ENCODE peak calls at places on chromosomes 5 and 9, in six cellular contexts. J is HCT116, I is K562, V is H1, P is GM12878, Y is HepG2. Z is an unnamed sample. For H3K4me1 and H3K9me3, the result is how much of the 10 kb centered on the place peaks cover.

GRCh38 chr5:31378838-31379237 is 153.1 kb downstream of the DROSHA start:
- DNase-seq in P (no peak), V (no peak), J (no peak), I (no peak), Y (no peak), Z (no peak)

GRCh38 chr5:67842806-67843205 is 372.8 kb upstream of the PIK3R1 start:
- DNase-seq in I (no peak), J (no peak), Y (no peak), V (no peak), P (no peak), Z (no peak)

GRCh38 chr9:114893622-114894021 is 36.8 kb downstream of the TNFSF8 start:
- DNase-seq in Y (no peak), V (no peak), P (no peak), J (no peak), I (no peak), Z (no peak)

GRCh38 chr5:162268694-162269481 is 201.3 kb downstream of the GABRG2 start:
- DNase-seq in Y (no peak), J (no peak), P (no peak), I (no peak), V (no peak), Z (no peak)

GRCh38 chr9:85743290-85744128 is 1.8 kb upstream of the AGTPBP1 start:
- DNase-seq in J (peak), Y (peak), I (peak), P (no peak), V (no peak), Z (no peak)

GRCh38 chr9:80964374-80964773 is 725.0 kb downstream of the TLE1 start:
- DNase-seq in P (no peak), V (no peak), Y (no peak), I (no peak), J (no peak), Z (no peak)

GRCh38 chr5:104177651-104178050 is 615.1 kb upstream of the NUDT12 start:
- DNase-seq in Y (no peak), J (no peak), P (no peak), V (no peak), I (no peak), Z (no peak)

GRCh38 chr9:89046832-89047231 is 55.6 kb downstream of the S1PR3 start:
- DNase-seq in V (no peak), P (no peak), Y (no peak), J (no peak), I (no peak), Z (no peak)

GRCh38 chr5:58898538-58898937 is 315.7 kb downstream of the RAB3C start:
- DNase-seq in J (no peak), I (no peak), Y (no peak), V (no peak), P (no peak), Z (no peak)

GRCh38 chr9:87059740-87060139 is 112.4 kb upstream of the GAS1 start:
- DNase-seq in J (no peak), Y (no peak), P (no peak), V (no peak), I (no peak), Z (no peak)

GRCh38 chr5:126681970-126682369 is 81.2 kb downstream of the PHAX start:
- DNase-seq in P (no peak), Y (no peak), I (no peak), J (no peak), V (no peak), Z (no peak)

DNA sequence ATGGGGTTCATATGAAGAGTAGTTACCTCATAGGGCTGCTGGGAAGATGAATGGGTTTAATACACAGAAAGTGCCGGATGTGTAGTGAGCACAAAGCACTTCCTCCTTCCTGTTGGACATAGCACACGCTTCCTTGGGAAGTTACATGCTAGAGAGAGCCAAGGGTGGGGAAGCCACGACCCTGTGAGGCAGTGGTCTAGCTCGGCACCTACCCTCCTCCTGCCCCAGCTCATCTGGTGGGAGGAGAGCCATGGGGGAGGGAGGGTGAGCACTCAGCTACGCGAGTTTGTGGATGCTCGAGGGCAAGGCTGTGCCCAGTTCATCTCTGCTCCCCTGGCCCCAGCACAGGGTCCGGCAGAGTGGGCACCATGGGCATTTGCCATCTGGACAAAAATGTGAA is 43.6 kb upstream of the NEK6 start:
- DNase-seq in V (no peak), I (no peak), J (no peak), Y (no peak), P (no peak), Z (no peak)
- H3K4me1 ChIP-seq in V (under half), I (under half), J (under half), Y (under half), P (half or more), Z (under half)

GRCh38 chr5:140108093-140109049 is 5.5 kb upstream of the PURA start:
- DNase-seq in I (no peak), J (no peak), Y (no peak), V (peak), P (no peak), Z (no peak)

GRCh38 chr5:140107312-140108092 is 6.4 kb upstream of the PURA start:
- DNase-seq in V (peak), J (peak), P (peak), Y (peak), I (peak), Z (peak)

GRCh38 chr5:140106101-140106500 is 7.8 kb upstream of the PURA start:
- DNase-seq in V (no peak), I (no peak), P (no peak), J (no peak), Y (no peak), Z (no peak)

GRCh38 chr5:140109050-140109817 is 4.7 kb upstream of the PURA start:
- DNase-seq in J (no peak), I (no peak), Y (no peak), V (no peak), P (no peak), Z (no peak)

DNA sequence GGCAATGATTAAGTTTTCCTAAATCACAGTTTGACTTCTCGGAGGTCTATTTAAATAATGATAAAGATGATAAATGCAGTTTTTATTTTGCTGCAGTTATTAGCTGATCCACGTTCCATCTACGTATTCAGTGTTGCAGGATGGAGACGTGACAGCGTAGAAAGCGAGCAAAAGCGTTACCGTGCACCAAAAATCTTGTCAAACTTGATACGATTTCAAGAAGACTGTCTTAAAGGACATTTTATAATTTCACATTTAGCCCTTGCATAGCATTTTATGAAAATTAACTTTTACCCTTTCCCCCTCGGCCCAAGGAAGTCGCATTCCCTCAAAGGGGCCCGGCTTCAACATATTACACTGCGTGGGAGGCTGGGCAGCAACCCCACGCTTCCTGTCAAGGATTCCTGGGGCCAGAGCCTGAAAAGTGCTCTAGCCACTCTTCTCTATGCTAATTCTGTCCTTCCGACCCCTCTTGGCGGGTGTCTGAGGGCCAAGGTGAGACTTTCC is 7.1 kb upstream of the PURA start:
- DNase-seq in I (no peak), V (no peak), Y (no peak), P (no peak), J (no peak), Z (no peak)
- TF ChIP-seq ZNF274 in I (no peak), V (no peak), Y (no peak), P (no peak), J (no peak), Z (no peak)

GRCh38 chr9:65411901-65412300 is 126.9 kb upstream of the FOXD4L5 start:
- DNase-seq in Y (no peak), P (no peak), I (no peak), V (no peak), J (no peak), Z (no peak)
- H3K9me3 ChIP-seq in Y (under half), P (under half), I (under half), V (under half), J (under half), Z (under half)

GRCh38 chr9:113619156-113619861 is 155.8 kb downstream of the RGS3 start:
- DNase-seq in J (no peak), I (no peak), P (no peak), Y (no peak), V (peak), Z (no peak)

GRCh38 chr9:113616716-113617496 is 153.4 kb downstream of the RGS3 start:
- DNase-seq in V (peak), I (no peak), J (no peak), Y (no peak), P (no peak), Z (no peak)

GRCh38 chr9:113616116-113616515 is 152.6 kb downstream of the RGS3 start:
- DNase-seq in P (no peak), I (no peak), Y (no peak), V (peak), J (no peak), Z (no peak)

GRCh38 chr9:113620016-113620376 is 156.5 kb downstream of the RGS3 start:
- DNase-seq in P (no peak), Y (no peak), J (no peak), I (no peak), V (peak), Z (no peak)

DNA sequence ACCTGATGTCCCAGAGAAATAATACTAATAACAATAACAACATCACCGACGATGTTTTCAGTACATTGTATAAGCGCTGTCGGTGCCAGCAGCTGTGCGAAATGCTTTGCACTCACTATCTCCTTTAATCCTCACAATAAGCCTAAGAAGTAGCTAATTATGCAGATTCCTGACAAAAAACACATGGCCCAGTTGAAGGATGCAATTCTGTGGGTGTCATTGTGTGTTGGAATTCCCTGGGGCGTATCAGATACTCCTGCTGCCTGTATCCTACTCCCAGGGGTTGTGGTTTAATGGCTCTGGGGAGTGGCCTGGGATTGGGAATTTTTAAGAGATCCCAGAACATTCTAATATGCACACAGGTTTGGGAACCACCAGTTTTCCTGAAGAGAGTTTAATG is 154.0 kb downstream of the RGS3 start:
- DNase-seq in V (no peak), P (no peak), Y (no peak), J (no peak), I (no peak), Z (no peak)
- H3K4me1 ChIP-seq in V (under half), P (under half), Y (half or more), J (under half), I (under half), Z (under half)

DNA sequence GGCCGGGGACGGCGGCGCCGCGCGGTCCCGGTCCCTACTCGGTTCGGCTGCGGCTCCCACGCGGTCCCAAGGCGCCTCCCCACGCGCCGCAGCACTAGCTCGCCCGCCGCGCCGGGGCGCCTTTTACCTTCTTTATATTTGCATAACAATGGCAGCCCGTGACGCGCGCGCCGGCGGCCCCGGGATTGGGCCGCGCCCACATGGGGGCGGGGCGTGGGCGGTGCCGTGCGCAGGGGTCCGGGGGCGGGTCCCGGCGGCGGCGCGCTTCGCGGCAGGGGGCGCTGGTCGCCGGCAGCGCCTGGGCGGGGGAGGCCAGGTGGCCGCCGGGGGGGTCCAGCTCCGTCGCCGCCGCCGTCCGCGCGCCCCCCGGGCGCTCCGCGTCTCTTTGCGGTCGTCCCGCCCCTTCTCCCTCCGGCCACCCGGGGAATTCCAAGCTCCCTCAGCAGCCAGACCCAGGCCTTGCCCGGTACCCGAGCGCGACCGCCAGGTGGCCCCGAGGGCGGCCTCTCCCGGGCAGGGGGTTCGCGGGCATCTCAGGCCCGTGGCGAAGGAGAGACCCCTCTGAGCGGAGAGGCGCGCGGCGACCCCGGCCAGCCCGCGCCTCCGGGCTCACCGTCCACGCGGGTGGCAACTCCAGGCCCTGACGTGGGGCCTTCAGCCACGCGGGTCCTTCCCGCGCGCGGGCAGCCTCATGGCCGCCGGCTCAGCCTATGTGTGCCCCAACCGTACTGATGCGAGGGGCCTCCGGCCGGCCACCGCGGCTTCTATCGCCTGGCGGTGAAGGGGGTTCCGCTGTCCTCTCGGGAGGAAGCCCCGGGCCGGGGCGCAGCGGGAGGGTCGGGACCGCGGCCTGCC is at the start of gene NRARP:
- DNase-seq in Y (no peak), J (peak), P (no peak), I (peak), V (peak), Z (no peak)
- TF ChIP-seq ZNF274 in Y (no peak), J (no peak), P (no peak), I (no peak), V (no peak), Z (no peak)

GRCh38 chr9:35136866-35137265 is 21.2 kb upstream of the ATOSB start:
- DNase-seq in V (no peak), P (no peak), I (no peak), Y (no peak), J (no peak), Z (no peak)

GRCh38 chr9:35142037-35142436 is 19.8 kb upstream of the UNC13B start:
- DNase-seq in P (no peak), J (no peak), I (no peak), Y (no peak), V (no peak), Z (no peak)

GRCh38 chr9:35135988-35136387 is 20.3 kb upstream of the ATOSB start:
- DNase-seq in V (no peak), P (no peak), I (no peak), J (no peak), Y (no peak), Z (no peak)

GRCh38 chr9:35134920-35135319 is 19.3 kb upstream of the ATOSB start:
- DNase-seq in J (no peak), V (no peak), Y (no peak), P (no peak), I (no peak), Z (no peak)

DNA sequence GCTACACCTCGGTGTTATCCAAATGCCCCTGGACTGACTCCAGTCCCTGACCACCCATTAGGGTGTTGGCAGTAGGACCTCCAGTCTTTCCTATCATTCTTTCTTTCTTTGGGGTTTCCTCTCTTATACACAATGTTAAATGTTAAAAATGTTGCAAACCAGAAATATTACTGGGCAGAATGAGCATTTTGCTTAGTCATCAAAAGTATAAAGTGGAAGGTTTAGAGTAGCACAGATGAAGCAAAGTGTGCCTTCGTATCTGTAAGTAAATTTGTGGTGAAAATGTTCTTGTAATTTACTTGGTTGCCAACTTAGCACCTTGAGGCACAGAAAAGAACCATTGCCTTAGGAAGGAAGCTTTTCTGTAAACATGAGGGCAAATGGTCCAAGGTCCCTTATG is 21.7 kb upstream of the UNC13B start:
- DNase-seq in I (no peak), Y (no peak), J (no peak), P (no peak), V (no peak), Z (no peak)
- H3K9me3 ChIP-seq in I (under half), Y (under half), J (under half), P (under half), V (under half), Z (under half)

GRCh38 chr9:2026181-2026580 is 11.0 kb downstream of the SMARCA2 start:
- DNase-seq in Y (no peak), P (no peak), J (no peak), I (no peak), V (no peak), Z (no peak)
- H3K4me1 ChIP-seq in Y (under half), P (half or more), J (under half), I (half or more), V (under half), Z (under half)

DNA sequence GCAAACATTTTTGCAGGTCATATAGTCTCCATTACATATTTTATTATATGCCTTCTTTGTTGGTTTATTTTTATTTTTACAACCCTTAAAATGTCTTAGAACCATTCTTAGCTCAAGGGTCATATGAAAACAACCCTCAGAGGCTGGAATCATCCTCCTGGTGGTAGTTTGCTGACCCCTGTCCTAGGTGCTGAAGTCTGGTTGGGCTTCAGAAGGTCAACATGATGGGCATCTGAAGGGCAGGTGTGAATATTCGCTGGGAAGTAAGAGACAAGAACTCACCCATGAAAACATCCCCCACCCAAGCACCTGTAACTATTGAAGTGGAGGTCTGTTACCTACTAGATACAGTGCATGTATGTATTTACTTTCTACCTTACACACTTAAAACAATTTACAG is 75.4 kb downstream of the OSMR start:
- DNase-seq in Y (no peak), J (no peak), P (no peak), V (no peak), I (no peak), Z (no peak)
- TF ChIP-seq ZNF274 in Y (no peak), J (no peak), P (no peak), V (no peak), I (no peak), Z (no peak)

GRCh38 chr5:73344835-73345234 is 103.7 kb downstream of the FOXD1 start:
- DNase-seq in J (no peak), V (no peak), I (no peak), P (no peak), Y (no peak), Z (no peak)

GRCh38 chr5:73352789-73353188 is 95.8 kb downstream of the FOXD1 start:
- DNase-seq in V (no peak), P (no peak), Y (no peak), I (no peak), J (no peak), Z (no peak)

GRCh38 chr5:73346878-73347408 is 101.6 kb downstream of the FOXD1 start:
- DNase-seq in Y (no peak), V (no peak), I (no peak), P (no peak), J (no peak), Z (no peak)
- H3K9me3 ChIP-seq in Y (under half), V (under half), I (under half), P (under half), J (under half), Z (under half)